ENCODE peak calls at places on chromosomes 2 and 18, in nine cellular contexts. One of them, this sample, is unnamed. For H3K4me1, the result is how much of the 10 kb centered on the place peaks cover.

GRCh38 chr2:25030702-25031101 is 11.2 kb upstream of the EFR3B start:
- DNase-seq in spleen: no peak
- DNase-seq in thoracic aorta: no peak
- DNase-seq in lung: no peak
- DNase-seq in testis: no peak
- DNase-seq in neural progenitor cell: no peak
- DNase-seq in upper lobe of left lung: no peak
- DNase-seq in left ventricle myocardium inferior: no peak
- DNase-seq in transverse colon: no peak
- DNase-seq in this sample: no peak

GRCh38 chr2:16105178-16105663 is 164.9 kb downstream of the MYCN start:
- DNase-seq in lung: no peak
- DNase-seq in spleen: no peak
- DNase-seq in neural progenitor cell: peak
- DNase-seq in transverse colon: no peak
- DNase-seq in left ventricle myocardium inferior: no peak
- DNase-seq in upper lobe of left lung: no peak
- DNase-seq in thoracic aorta: no peak
- DNase-seq in testis: no peak
- DNase-seq in this sample: no peak

GRCh38 chr18:32542221-32542798 is 71.6 kb upstream of the GAREM1 start:
- DNase-seq in upper lobe of left lung: no peak
- DNase-seq in testis: no peak
- DNase-seq in lung: no peak
- DNase-seq in left ventricle myocardium inferior: no peak
- DNase-seq in transverse colon: no peak
- DNase-seq in neural progenitor cell: peak
- DNase-seq in spleen: no peak
- DNase-seq in thoracic aorta: no peak
- DNase-seq in this sample: no peak

GRCh38 chr2:137888845-137889244 is 75.4 kb upstream of the HNMT start:
- DNase-seq in upper lobe of left lung: peak
- DNase-seq in thoracic aorta: no peak
- DNase-seq in lung: no peak
- DNase-seq in neural progenitor cell: peak
- DNase-seq in transverse colon: peak
- DNase-seq in spleen: no peak
- DNase-seq in testis: peak
- DNase-seq in left ventricle myocardium inferior: peak
- DNase-seq in this sample: peak

GRCh38 chr2:86785456-86785855 is 5.3 kb downstream of the CD8A start:
- DNase-seq in neural progenitor cell: no peak
- DNase-seq in spleen: peak
- DNase-seq in thoracic aorta: no peak
- DNase-seq in left ventricle myocardium inferior: no peak
- DNase-seq in upper lobe of left lung: no peak
- DNase-seq in lung: no peak
- DNase-seq in testis: no peak
- DNase-seq in transverse colon: no peak
- DNase-seq in this sample: no peak

GRCh38 chr18:3248670-3249359 is 1.2 kb downstream of the MYL12A start:
- DNase-seq in testis: peak
- DNase-seq in left ventricle myocardium inferior: no peak
- DNase-seq in thoracic aorta: no peak
- DNase-seq in upper lobe of left lung: no peak
- DNase-seq in neural progenitor cell: peak
- DNase-seq in spleen: no peak
- DNase-seq in lung: peak
- DNase-seq in transverse colon: peak
- DNase-seq in this sample: no peak

GRCh38 chr2:203909192-203909945 is 27.2 kb upstream of the ICOS start:
- DNase-seq in left ventricle myocardium inferior: no peak
- DNase-seq in lung: no peak
- DNase-seq in thoracic aorta: no peak
- DNase-seq in neural progenitor cell: peak
- DNase-seq in upper lobe of left lung: no peak
- DNase-seq in testis: peak
- DNase-seq in spleen: no peak
- DNase-seq in transverse colon: peak
- DNase-seq in this sample: no peak

GRCh38 chr2:236661064-236661761 is 91.6 kb downstream of the ACKR3 start:
- DNase-seq in thoracic aorta: no peak
- DNase-seq in left ventricle myocardium inferior: no peak
- DNase-seq in lung: peak
- DNase-seq in upper lobe of left lung: no peak
- DNase-seq in transverse colon: no peak
- DNase-seq in testis: no peak
- DNase-seq in neural progenitor cell: peak
- DNase-seq in spleen: no peak
- DNase-seq in this sample: no peak

GRCh38 chr2:98454073-98454472 is 9.4 kb downstream of the INPP4A start:
- DNase-seq in testis: no peak
- DNase-seq in neural progenitor cell: no peak
- DNase-seq in left ventricle myocardium inferior: no peak
- DNase-seq in transverse colon: no peak
- DNase-seq in lung: no peak
- DNase-seq in upper lobe of left lung: no peak
- DNase-seq in thoracic aorta: no peak
- DNase-seq in spleen: no peak
- DNase-seq in this sample: no peak

GRCh38 chr2:42297322-42297936 is 63.6 kb downstream of the COX7A2L start:
- DNase-seq in spleen: no peak
- DNase-seq in neural progenitor cell: no peak
- DNase-seq in upper lobe of left lung: no peak
- DNase-seq in left ventricle myocardium inferior: no peak
- DNase-seq in transverse colon: no peak
- DNase-seq in lung: no peak
- DNase-seq in testis: no peak
- DNase-seq in thoracic aorta: no peak
- DNase-seq in this sample: no peak

GRCh38 chr2:230931556-230932231 is 6.7 kb upstream of the GPR55 start:
- DNase-seq in left ventricle myocardium inferior: no peak
- DNase-seq in spleen: peak
- DNase-seq in neural progenitor cell: no peak
- DNase-seq in lung: no peak
- DNase-seq in thoracic aorta: no peak
- DNase-seq in upper lobe of left lung: peak
- DNase-seq in transverse colon: no peak
- DNase-seq in testis: peak
- DNase-seq in this sample: no peak

GRCh38 chr2:203470371-203470770 is 64.7 kb downstream of the RAPH1 start:
- DNase-seq in upper lobe of left lung: no peak
- DNase-seq in spleen: no peak
- DNase-seq in left ventricle myocardium inferior: no peak
- DNase-seq in thoracic aorta: no peak
- DNase-seq in testis: peak
- DNase-seq in transverse colon: peak
- DNase-seq in neural progenitor cell: peak
- DNase-seq in lung: no peak
- DNase-seq in this sample: no peak

GRCh38 chr2:152594792-152595191 is 122.5 kb downstream of the PRPF40A start:
- DNase-seq in left ventricle myocardium inferior: no peak
- DNase-seq in spleen: no peak
- DNase-seq in thoracic aorta: peak
- DNase-seq in testis: peak
- DNase-seq in transverse colon: no peak
- DNase-seq in neural progenitor cell: no peak
- DNase-seq in upper lobe of left lung: no peak
- DNase-seq in lung: no peak
- DNase-seq in this sample: no peak

GRCh38 chr2:99572798-99573197 is 83.0 kb upstream of the REV1 start:
- DNase-seq in testis: no peak
- DNase-seq in thoracic aorta: no peak
- DNase-seq in lung: no peak
- DNase-seq in spleen: no peak
- DNase-seq in neural progenitor cell: peak
- DNase-seq in upper lobe of left lung: no peak
- DNase-seq in transverse colon: no peak
- DNase-seq in left ventricle myocardium inferior: no peak
- DNase-seq in this sample: no peak

GRCh38 chr2:149768320-149768799 is 180.8 kb upstream of the MMADHC start:
- DNase-seq in transverse colon: no peak
- DNase-seq in left ventricle myocardium inferior: no peak
- DNase-seq in thoracic aorta: no peak
- DNase-seq in lung: no peak
- DNase-seq in neural progenitor cell: no peak
- DNase-seq in testis: no peak
- DNase-seq in spleen: no peak
- DNase-seq in upper lobe of left lung: no peak
- DNase-seq in this sample: no peak

GRCh38 chr2:237715459-237715947 is 83.1 kb upstream of the RBM44 start:
- DNase-seq in left ventricle myocardium inferior: no peak
- DNase-seq in transverse colon: peak
- DNase-seq in thoracic aorta: no peak
- DNase-seq in testis: no peak
- DNase-seq in lung: no peak
- DNase-seq in spleen: no peak
- DNase-seq in upper lobe of left lung: no peak
- DNase-seq in neural progenitor cell: no peak
- DNase-seq in this sample: peak
- H3K4me3 ChIP-seq in left ventricle myocardium inferior: peak
- H3K4me3 ChIP-seq in transverse colon: no peak
- H3K4me3 ChIP-seq in thoracic aorta: peak
- H3K4me3 ChIP-seq in testis: no peak
- H3K4me3 ChIP-seq in lung: no peak
- H3K4me3 ChIP-seq in spleen: no peak
- H3K4me3 ChIP-seq in upper lobe of left lung: peak
- H3K4me3 ChIP-seq in neural progenitor cell: no peak
- H3K4me3 ChIP-seq in this sample: no peak

DNA sequence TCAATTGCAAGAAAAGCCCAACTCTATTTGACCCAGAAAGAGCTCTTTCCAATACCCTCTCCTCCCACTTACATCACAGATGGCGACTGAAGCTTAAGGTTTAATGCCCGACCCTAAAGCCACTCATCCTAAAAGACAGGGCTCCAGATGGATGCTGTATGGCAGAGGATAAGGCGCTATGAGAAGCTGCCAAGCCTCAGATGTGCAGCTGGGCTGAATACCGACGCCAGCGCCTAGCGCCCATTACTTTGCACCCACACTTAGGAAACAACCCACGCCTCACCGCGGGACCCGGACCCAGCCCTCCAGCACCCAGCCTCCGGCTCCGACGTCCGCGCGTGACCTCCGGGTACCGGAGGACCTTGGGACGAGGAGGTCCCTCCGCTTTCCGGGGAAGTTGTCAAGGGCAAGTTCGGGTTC is 338 bp downstream of the TRAK2 start:
- DNase-seq in left ventricle myocardium inferior: no peak
- DNase-seq in lung: no peak
- DNase-seq in testis: no peak
- DNase-seq in neural progenitor cell: peak
- DNase-seq in transverse colon: no peak
- DNase-seq in spleen: no peak
- DNase-seq in upper lobe of left lung: no peak
- DNase-seq in thoracic aorta: no peak
- DNase-seq in this sample: no peak
- H3K4me1 ChIP-seq in left ventricle myocardium inferior: half or more
- H3K4me1 ChIP-seq in lung: under half
- H3K4me1 ChIP-seq in testis: under half
- H3K4me1 ChIP-seq in neural progenitor cell: under half
- H3K4me1 ChIP-seq in transverse colon: under half
- H3K4me1 ChIP-seq in spleen: half or more
- H3K4me1 ChIP-seq in upper lobe of left lung: under half
- H3K4me1 ChIP-seq in thoracic aorta: half or more
- H3K4me1 ChIP-seq in this sample: under half

DNA sequence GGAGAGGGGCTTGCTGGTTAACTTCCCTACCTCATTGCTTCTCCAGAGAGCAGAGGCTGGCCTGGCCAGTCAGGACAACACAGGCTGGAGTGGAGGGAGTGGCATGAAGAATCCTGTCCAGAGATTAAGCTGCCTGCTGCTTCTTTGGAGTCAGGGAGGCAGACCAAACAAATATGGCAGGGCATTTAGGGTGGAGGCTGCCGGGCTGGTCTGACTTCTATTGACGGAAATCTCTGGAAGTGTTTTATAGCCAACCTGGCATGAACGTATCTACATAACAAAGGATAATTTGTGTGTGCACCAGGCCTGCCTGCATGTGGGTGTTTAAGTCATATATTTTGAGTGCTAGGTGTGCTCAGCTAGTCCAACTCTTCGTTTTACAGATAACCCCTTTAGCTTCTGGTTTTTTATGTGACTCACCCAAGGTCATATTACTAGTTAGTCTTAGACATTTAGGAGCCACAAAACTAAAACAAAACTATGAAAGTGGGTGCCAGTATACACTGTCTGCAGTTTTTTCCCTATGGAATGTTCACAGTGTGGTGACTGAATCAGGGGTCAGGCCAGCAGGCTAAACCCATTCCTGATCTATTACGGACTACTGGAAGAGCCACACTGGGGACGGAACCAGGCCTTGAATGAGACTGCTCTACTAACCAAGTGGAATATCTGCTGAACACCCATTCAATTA is 5.5 kb downstream of the NPC1 start:
- DNase-seq in neural progenitor cell: no peak
- DNase-seq in thoracic aorta: no peak
- DNase-seq in spleen: no peak
- DNase-seq in transverse colon: peak
- DNase-seq in upper lobe of left lung: no peak
- DNase-seq in lung: no peak
- DNase-seq in testis: no peak
- DNase-seq in left ventricle myocardium inferior: no peak
- DNase-seq in this sample: no peak
- H3K4me3 ChIP-seq in neural progenitor cell: no peak
- H3K4me3 ChIP-seq in thoracic aorta: no peak
- H3K4me3 ChIP-seq in spleen: no peak
- H3K4me3 ChIP-seq in transverse colon: no peak
- H3K4me3 ChIP-seq in upper lobe of left lung: no peak
- H3K4me3 ChIP-seq in lung: no peak
- H3K4me3 ChIP-seq in testis: no peak
- H3K4me3 ChIP-seq in left ventricle myocardium inferior: no peak
- H3K4me3 ChIP-seq in this sample: no peak

GRCh38 chr2:120539937-120540718 is 194.2 kb downstream of the INHBB start:
- DNase-seq in spleen: no peak
- DNase-seq in transverse colon: peak
- DNase-seq in upper lobe of left lung: no peak
- DNase-seq in testis: no peak
- DNase-seq in left ventricle myocardium inferior: peak
- DNase-seq in neural progenitor cell: peak
- DNase-seq in thoracic aorta: peak
- DNase-seq in lung: peak
- DNase-seq in this sample: no peak

GRCh38 chr2:120541553-120541932 is 194.1 kb upstream of the GLI2 start:
- DNase-seq in neural progenitor cell: no peak
- DNase-seq in transverse colon: no peak
- DNase-seq in thoracic aorta: no peak
- DNase-seq in spleen: no peak
- DNase-seq in upper lobe of left lung: peak
- DNase-seq in lung: no peak
- DNase-seq in left ventricle myocardium inferior: no peak
- DNase-seq in testis: no peak
- DNase-seq in this sample: no peak

GRCh38 chr2:120540719-120541552 is 194.7 kb upstream of the GLI2 start:
- DNase-seq in lung: no peak
- DNase-seq in testis: no peak
- DNase-seq in upper lobe of left lung: peak
- DNase-seq in transverse colon: no peak
- DNase-seq in spleen: no peak
- DNase-seq in left ventricle myocardium inferior: no peak
- DNase-seq in neural progenitor cell: no peak
- DNase-seq in thoracic aorta: no peak
- DNase-seq in this sample: no peak

GRCh38 chr2:120538691-120539420 is 192.9 kb downstream of the INHBB start:
- DNase-seq in testis: no peak
- DNase-seq in spleen: no peak
- DNase-seq in neural progenitor cell: no peak
- DNase-seq in lung: no peak
- DNase-seq in left ventricle myocardium inferior: no peak
- DNase-seq in transverse colon: no peak
- DNase-seq in thoracic aorta: no peak
- DNase-seq in upper lobe of left lung: no peak
- DNase-seq in this sample: no peak

GRCh38 chr2:120539421-120539936 is 193.5 kb downstream of the INHBB start:
- DNase-seq in transverse colon: no peak
- DNase-seq in testis: no peak
- DNase-seq in lung: no peak
- DNase-seq in spleen: no peak
- DNase-seq in thoracic aorta: no peak
- DNase-seq in upper lobe of left lung: no peak
- DNase-seq in left ventricle myocardium inferior: no peak
- DNase-seq in neural progenitor cell: no peak
- DNase-seq in this sample: no peak
- H3K4me1 ChIP-seq in transverse colon: under half
- H3K4me1 ChIP-seq in testis: under half
- H3K4me1 ChIP-seq in lung: under half
- H3K4me1 ChIP-seq in spleen: under half
- H3K4me1 ChIP-seq in thoracic aorta: under half
- H3K4me1 ChIP-seq in upper lobe of left lung: under half
- H3K4me1 ChIP-seq in left ventricle myocardium inferior: under half
- H3K4me1 ChIP-seq in neural progenitor cell: under half
- H3K4me1 ChIP-seq in this sample: under half